ENCODE peak calls at places on chromosomes 16 and 17, in ten cellular contexts. N is progenitor cell of endocrine pancreas; Z is HT-29; M is GM10248; V is activated CD8-positive, alpha-beta memory T cell treated with anti-CD3 and anti-CD28 coated beads for 1 hour; F is fibroblast of mammary gland; X is T-helper 9 cell; D is heart left ventricle; Q is astrocyte of the spinal cord; P is fibroblast of villous mesenchyme. W is an unnamed sample.

GRCh38 chr17:27609606-27610303 is 21.2 kb upstream of the LGALS9 start:
- DNase-seq in N (no peak), Z (peak), M (no peak), V (no peak), F (peak), X (no peak), D (peak), Q (peak), P (peak), W (peak)

GRCh38 chr17:80169784-80170500 is at the start of gene CARD14:
- DNase-seq in N (no peak), Z (peak), M (no peak), V (no peak), F (no peak), X (no peak), D (no peak), Q (no peak), P (no peak), W (no peak)

GRCh38 chr17:39230361-39230760 is 4.6 kb upstream of the STAC2 start:
- DNase-seq in N (no peak), Z (no peak), M (no peak), V (no peak), F (no peak), X (no peak), D (no peak), Q (no peak), P (no peak), W (no peak)

GRCh38 chr17:78797213-78797612 is 15.1 kb upstream of the CYTH1 start:
- DNase-seq in N (no peak), Z (no peak), M (no peak), V (no peak), F (no peak), X (no peak), D (no peak), Q (no peak), P (no peak), W (no peak)

GRCh38 chr16:1964046-1964505 is 550 bp downstream of the RPS2 start:
- DNase-seq in N (no peak), Z (peak), M (no peak), V (no peak), F (no peak), X (peak), D (peak), Q (no peak), P (peak), W (no peak)

GRCh38 chr16:1601031-1601430 is 10.8 kb downstream of the IFT140 start:
- DNase-seq in N (no peak), Z (no peak), M (no peak), V (no peak), F (no peak), X (no peak), D (no peak), Q (no peak), P (no peak), W (no peak)

GRCh38 chr17:31564883-31565297 is 173.4 kb downstream of the RAB11FIP4 start:
- DNase-seq in N (no peak), Z (no peak), M (no peak), V (no peak), F (peak), X (no peak), D (no peak), Q (peak), P (peak), W (peak)

GRCh38 chr17:79090503-79091372 is 16.1 kb downstream of the ENGASE start:
- DNase-seq in N (no peak), Z (no peak), M (no peak), V (no peak), F (peak), X (no peak), D (no peak), Q (no peak), P (peak), W (no peak)

GRCh38 chr17:49521088-49521450 is 26.0 kb downstream of the NGFR start:
- DNase-seq in N (no peak), Z (no peak), M (no peak), V (no peak), F (no peak), X (no peak), D (no peak), Q (no peak), P (no peak), W (no peak)

GRCh38 chr16:72957303-72958277 is 90.3 kb downstream of the ZFHX3 start:
- DNase-seq in N (no peak), Z (no peak), M (no peak), V (no peak), F (no peak), X (no peak), D (no peak), Q (no peak), P (no peak), W (no peak)

GRCh38 chr16:57574086-57574485 is 31.6 kb downstream of the ADGRG5 start:
- DNase-seq in N (no peak), Z (no peak), M (no peak), V (no peak), F (no peak), X (no peak), D (no peak), Q (no peak), P (no peak), W (no peak)

GRCh38 chr17:36691606-36692005 is 90.2 kb downstream of the MRM1 start:
- DNase-seq in N (no peak), Z (no peak), M (no peak), V (no peak), F (no peak), X (no peak), D (no peak), Q (no peak), P (no peak), W (no peak)

GRCh38 chr17:21174719-21175118 is 39.2 kb downstream of the TMEM11 start:
- DNase-seq in N (no peak), Z (no peak), M (no peak), V (no peak), F (peak), X (no peak), D (no peak), Q (no peak), P (peak), W (peak)

GRCh38 chr17:29582254-29582765 is 7.1 kb downstream of the GIT1 start:
- DNase-seq in N (no peak), Z (no peak), M (no peak), V (no peak), F (no peak), X (no peak), D (no peak), Q (no peak), P (no peak), W (no peak)

GRCh38 chr17:45394913-45395568 is 37.6 kb downstream of the ARHGAP27 start:
- DNase-seq in N (peak), Z (peak), M (peak), V (peak), F (peak), X (no peak), D (peak), Q (peak), P (peak), W (peak)

GRCh38 chr16:11585460-11586374 is 1.0 kb downstream of the LITAF start:
- DNase-seq in N (no peak), Z (peak), M (no peak), V (no peak), F (no peak), X (no peak), D (peak), Q (no peak), P (peak), W (no peak)

GRCh38 chr17:31357831-31358400 is 33.6 kb upstream of the RAB11FIP4 start:
- DNase-seq in N (no peak), Z (no peak), M (no peak), V (no peak), F (no peak), X (no peak), D (no peak), Q (no peak), P (peak), W (peak)

GRCh38 chr17:63151981-63152523 is 186.0 kb downstream of the TANC2 start:
- DNase-seq in N (no peak), Z (no peak), M (no peak), V (no peak), F (peak), X (no peak), D (no peak), Q (peak), P (peak), W (peak)

GRCh38 chr17:42548070-42548837 is 4.5 kb upstream of the HSD17B1 start:
- DNase-seq in N (peak), Z (peak), M (peak), V (peak), F (no peak), X (peak), D (peak), Q (peak), P (peak), W (peak)

GRCh38 chr17:19645608-19646250 is 2.8 kb upstream of the ALDH3A2 start:
- DNase-seq in N (no peak), Z (peak), M (peak), V (peak), F (peak), X (peak), D (no peak), Q (no peak), P (peak), W (peak)

GRCh38 chr17:63950940-63951907 is 19.1 kb upstream of the CD79B start:
- DNase-seq in N (peak), Z (peak), M (peak), V (no peak), F (no peak), X (peak), D (no peak), Q (no peak), P (no peak), W (no peak)

GRCh38 chr17:77916771-77917481 is 41.6 kb upstream of the TNRC6C start:
- DNase-seq in N (no peak), Z (no peak), M (no peak), V (no peak), F (no peak), X (no peak), D (no peak), Q (no peak), P (no peak), W (no peak)

GRCh38 chr16:67447508-67448076 is 16.7 kb downstream of the HSD11B2 start:
- DNase-seq in N (no peak), Z (peak), M (peak), V (no peak), F (peak), X (peak), D (no peak), Q (no peak), P (peak), W (no peak)

GRCh38 chr17:57925361-57925990 is 29.7 kb downstream of the CUEDC1 start:
- DNase-seq in N (no peak), Z (no peak), M (no peak), V (no peak), F (no peak), X (no peak), D (no peak), Q (no peak), P (no peak), W (no peak)

GRCh38 chr17:1644493-1645206 is 882 bp downstream of the SCARF1 start:
- DNase-seq in N (no peak), Z (no peak), M (peak), V (no peak), F (peak), X (no peak), D (peak), Q (peak), P (peak), W (peak)

GRCh38 chr17:75779987-75780889 is 4.4 kb upstream of the UNK start:
- DNase-seq in N (no peak), Z (no peak), M (no peak), V (no peak), F (no peak), X (no peak), D (no peak), Q (no peak), P (no peak), W (no peak)

GRCh38 chr16:4769306-4769638 is 2.3 kb upstream of the ZNF500 start:
- DNase-seq in N (no peak), Z (no peak), M (no peak), V (no peak), F (no peak), X (no peak), D (no peak), Q (no peak), P (no peak), W (no peak)

GRCh38 chr16:30551781-30552180 is 6.4 kb downstream of the ZNF764 start:
- DNase-seq in N (no peak), Z (no peak), M (peak), V (no peak), F (no peak), X (peak), D (no peak), Q (no peak), P (no peak), W (no peak)

GRCh38 chr17:65820306-65820705 is 258.9 kb upstream of the AXIN2 start:
- DNase-seq in N (no peak), Z (peak), M (no peak), V (no peak), F (no peak), X (no peak), D (no peak), Q (no peak), P (no peak), W (no peak)

GRCh38 chr17:12422632-12423031 is 243.1 kb upstream of the MYOCD start:
- DNase-seq in N (no peak), Z (no peak), M (no peak), V (no peak), F (no peak), X (no peak), D (peak), Q (no peak), P (no peak), W (no peak)

GRCh38 chr16:21614896-21615295 is 15.5 kb downstream of the METTL9 start:
- DNase-seq in N (no peak), Z (no peak), M (no peak), V (no peak), F (no peak), X (no peak), D (no peak), Q (no peak), P (no peak), W (no peak)

GRCh38 chr17:17781591-17782424 is 55.0 kb downstream of the SREBF1 start:
- DNase-seq in N (peak), Z (peak), M (peak), V (no peak), F (peak), X (peak), D (peak), Q (peak), P (peak), W (peak)

GRCh38 chr17:61575352-61575975 is 15.6 kb downstream of the NACA2 start:
- DNase-seq in N (no peak), Z (no peak), M (no peak), V (no peak), F (peak), X (no peak), D (no peak), Q (no peak), P (no peak), W (peak)

GRCh38 chr17:56185905-56186783 is 32.9 kb downstream of the ANKFN1 start:
- DNase-seq in N (no peak), Z (no peak), M (no peak), V (no peak), F (peak), X (no peak), D (no peak), Q (peak), P (peak), W (peak)

GRCh38 chr16:86834451-86835035 is 256.2 kb downstream of the FOXL1 start:
- DNase-seq in N (no peak), Z (no peak), M (no peak), V (no peak), F (peak), X (no peak), D (no peak), Q (peak), P (peak), W (peak)

GRCh38 chr17:56521439-56522141 is 71.9 kb upstream of the NOG start:
- DNase-seq in N (no peak), Z (no peak), M (no peak), V (no peak), F (no peak), X (no peak), D (no peak), Q (no peak), P (no peak), W (no peak)